ENCODE peak calls at places on chromosomes 2 and 18, in six cellular contexts. E is stimulated activated CD4-positive, alpha-beta T cell treated with anti-CD3 and anti-CD28 coated beads, Interleukin-12 subunit alpha, Interleukin-12 subunit beta, amount 100 ng/mL, for 48 hours; N is epithelial cell of prostate; O is thoracic aorta; R is GM04504; G is LoVo. J is an unnamed sample.
A peak's percentile ranks its signal among the peaks of the same experiment; 100 is the strongest.

GRCh38 chr2:217988014-217988839 is 14.6 kb downstream of the TNS1 start:
- DNase-seq in E (peak; percentile 81), N (peak; percentile 78), O (no peak), R (no peak), G (peak; percentile 68), J (no peak)

GRCh38 chr2:60641866-60642788 is 88.7 kb upstream of the BCL11A start:
- DNase-seq in E (peak; percentile 13), N (no peak), O (no peak), R (peak; percentile 11), G (peak; percentile 40), J (peak; percentile 1)

GRCh38 chr2:145692971-145693478 is 1173.1 kb upstream of the ZEB2 start:
- DNase-seq in E (no peak), N (peak; percentile 95), O (no peak), R (peak; percentile 48), G (no peak), J (peak; percentile 19)

GRCh38 chr2:104794416-104794815 is 59.5 kb upstream of the POU3F3 start:
- DNase-seq in E (no peak), N (no peak), O (no peak), R (no peak), G (no peak), J (no peak)

GRCh38 chr18:13217466-13217961 is 1.0 kb upstream of the LDLRAD4 start:
- DNase-seq in E (peak; percentile 21), N (no peak), O (no peak), R (no peak), G (no peak), J (no peak)

GRCh38 chr18:44725300-44726096 is 44.8 kb downstream of the SETBP1 start:
- DNase-seq in E (peak; percentile 51), N (no peak), O (no peak), R (peak; percentile 40), G (no peak), J (no peak)

GRCh38 chr2:203544402-203544801 is 9.3 kb upstream of the RAPH1 start:
- DNase-seq in E (no peak), N (no peak), O (no peak), R (no peak), G (no peak), J (no peak)

GRCh38 chr2:14975401-14975800 is 342.9 kb downstream of the LRATD1 start:
- DNase-seq in E (no peak), N (no peak), O (no peak), R (no peak), G (no peak), J (no peak)

GRCh38 chr2:12720181-12720580 is 3.4 kb downstream of the TRIB2 start:
- DNase-seq in E (no peak), N (no peak), O (no peak), R (no peak), G (no peak), J (no peak)

GRCh38 chr2:186702499-186702898 is 8.6 kb downstream of the FAM171B start:
- DNase-seq in E (no peak), N (no peak), O (no peak), R (no peak), G (no peak), J (no peak)

GRCh38 chr2:12391097-12391496 is 325.6 kb upstream of the TRIB2 start:
- DNase-seq in E (no peak), N (no peak), O (no peak), R (no peak), G (no peak), J (no peak)

GRCh38 chr2:173191601-173192000 is 116.0 kb downstream of the MAP3K20 start:
- DNase-seq in E (no peak), N (no peak), O (no peak), R (no peak), G (no peak), J (no peak)

GRCh38 chr2:160592401-160592800 is 98.8 kb upstream of the RBMS1 start:
- DNase-seq in E (no peak), N (no peak), O (no peak), R (no peak), G (no peak), J (no peak)

GRCh38 chr2:19642501-19642900 is 259.3 kb downstream of the TTC32 start:
- DNase-seq in E (no peak), N (no peak), O (no peak), R (no peak), G (no peak), J (no peak)

GRCh38 chr2:160397530-160397865 is 96.1 kb downstream of the RBMS1 start:
- DNase-seq in E (no peak), N (no peak), O (no peak), R (no peak), G (peak; percentile 56), J (no peak)

GRCh38 chr18:56869189-56869777 is 218.1 kb downstream of the WDR7 start:
- DNase-seq in E (no peak), N (no peak), O (no peak), R (peak; percentile 20), G (peak; percentile 50), J (no peak)

GRCh38 chr2:3423492-3424170 is 44.1 kb downstream of the TRAPPC12 start:
- DNase-seq in E (peak; percentile 90), N (no peak), O (peak; percentile 17), R (peak; percentile 17), G (peak; percentile 50), J (no peak)

GRCh38 chr2:71695235-71696120 is 242.1 kb downstream of the DYSF start:
- DNase-seq in E (no peak), N (no peak), O (no peak), R (no peak), G (no peak), J (no peak)

GRCh38 chr2:205868773-205869333 is 186.6 kb downstream of the NRP2 start:
- DNase-seq in E (peak; percentile 4), N (peak; percentile 18), O (no peak), R (no peak), G (no peak), J (no peak)

GRCh38 chr2:20156826-20157605 is 67.9 kb downstream of the SDC1 start:
- DNase-seq in E (no peak), N (no peak), O (no peak), R (no peak), G (no peak), J (no peak)

GRCh38 chr2:128472789-128473174 is 154.1 kb upstream of the HS6ST1 start:
- DNase-seq in E (no peak), N (no peak), O (no peak), R (peak; percentile 38), G (no peak), J (peak; percentile 37)

GRCh38 chr18:23982154-23983071 is 32.1 kb upstream of the TTC39C start:
- DNase-seq in E (no peak), N (no peak), O (peak; percentile 71), R (peak; percentile 32), G (no peak), J (no peak)

GRCh38 chr18:22703883-22704626 is 229.1 kb upstream of the RBBP8 start:
- DNase-seq in E (peak; percentile 2), N (no peak), O (no peak), R (peak; percentile 24), G (peak; percentile 73), J (no peak)

GRCh38 chr2:31987454-31987853 is 23.4 kb downstream of the MEMO1 start:
- DNase-seq in E (no peak), N (peak; percentile 41), O (no peak), R (no peak), G (no peak), J (peak; percentile 32)

GRCh38 chr18:37270666-37271052 is 294.9 kb downstream of the CELF4 start:
- DNase-seq in E (no peak), N (no peak), O (no peak), R (no peak), G (no peak), J (no peak)

GRCh38 chr2:70738159-70738558 is 29.8 kb downstream of the ADD2 start:
- DNase-seq in E (no peak), N (no peak), O (no peak), R (no peak), G (no peak), J (no peak)

GRCh38 chr2:45849491-45850283 is 198.2 kb downstream of the PRKCE start:
- DNase-seq in E (no peak), N (peak; percentile 45), O (no peak), R (peak; percentile 83), G (no peak), J (peak; percentile 84)

GRCh38 chr2:182259629-182260150 is 167.1 kb downstream of the PDE1A start:
- DNase-seq in E (no peak), N (no peak), O (no peak), R (no peak), G (no peak), J (no peak)

GRCh38 chr2:120780402-120780801 is 44.7 kb downstream of the GLI2 start:
- DNase-seq in E (no peak), N (no peak), O (no peak), R (no peak), G (no peak), J (no peak)

GRCh38 chr2:207474871-207475485 is 54.8 kb upstream of the CREB1 start:
- DNase-seq in E (peak; percentile 64), N (no peak), O (no peak), R (peak; percentile 40), G (peak; percentile 59), J (no peak)

GRCh38 chr2:9145109-9145751 is 61.4 kb upstream of the ASAP2 start:
- DNase-seq in E (no peak), N (no peak), O (peak; percentile 47), R (peak; percentile 37), G (no peak), J (peak; percentile 45)

GRCh38 chr2:138665932-138666331 is 114.3 kb downstream of the NXPH2 start:
- DNase-seq in E (no peak), N (no peak), O (no peak), R (no peak), G (no peak), J (no peak)

GRCh38 chr2:113692698-113693428 is 63.6 kb downstream of the SLC35F5 start:
- DNase-seq in E (no peak), N (no peak), O (no peak), R (no peak), G (no peak), J (no peak)

GRCh38 chr2:19256239-19256638 is 102.2 kb downstream of the OSR1 start:
- DNase-seq in E (no peak), N (peak; percentile 68), O (no peak), R (peak; percentile 58), G (peak; percentile 8), J (peak; percentile 68)

GRCh38 chr2:232897971-232898408 is 27.9 kb downstream of the SNORC start:
- DNase-seq in E (peak; percentile 50), N (no peak), O (no peak), R (no peak), G (no peak), J (no peak)

GRCh38 chr2:7758065-7758759 is 841.0 kb downstream of the RNF144A start:
- DNase-seq in E (no peak), N (no peak), O (no peak), R (peak; percentile 44), G (no peak), J (peak; percentile 62)

GRCh38 chr18:3048121-3048520 is 35.2 kb upstream of the LPIN2 start:
- DNase-seq in E (no peak), N (no peak), O (no peak), R (no peak), G (no peak), J (no peak)